ENCODE peak calls at places on chromosomes 13 and 19, in nine cellular contexts. One of them, this sample, is unnamed.

GRCh38 chr13:112757759-112758086 is 67.9 kb downstream of the ATP11A start:
- DNase-seq in amygdala: no peak
- DNase-seq in activated effector memory CD4-positive, alpha-beta T cell treated with Interleukin-2 at 50 U/mL for 16 hours: no peak
- DNase-seq in mesendoderm: no peak
- DNase-seq in HuH-7: no peak
- DNase-seq in T follicular helper cell: no peak
- DNase-seq in ascending aorta: no peak
- DNase-seq in right atrium auricular region: no peak
- DNase-seq in mesothelial cell of epicardium: no peak
- DNase-seq in this sample: no peak

GRCh38 chr13:38850868-38851626 is 139.6 kb downstream of the STOML3 start:
- DNase-seq in mesendoderm: no peak
- DNase-seq in right atrium auricular region: no peak
- DNase-seq in mesothelial cell of epicardium: no peak
- DNase-seq in activated effector memory CD4-positive, alpha-beta T cell treated with Interleukin-2 at 50 U/mL for 16 hours: no peak
- DNase-seq in HuH-7: no peak
- DNase-seq in ascending aorta: no peak
- DNase-seq in amygdala: no peak
- DNase-seq in T follicular helper cell: no peak
- DNase-seq in this sample: no peak

GRCh38 chr19:8515317-8515716 is 1.4 kb upstream of the ZNF414 start:
- DNase-seq in mesendoderm: no peak
- DNase-seq in ascending aorta: no peak
- DNase-seq in HuH-7: no peak
- DNase-seq in T follicular helper cell: peak; percentile 24
- DNase-seq in amygdala: no peak
- DNase-seq in mesothelial cell of epicardium: no peak
- DNase-seq in right atrium auricular region: no peak
- DNase-seq in activated effector memory CD4-positive, alpha-beta T cell treated with Interleukin-2 at 50 U/mL for 16 hours: peak; percentile 49
- DNase-seq in this sample: no peak

GRCh38 chr13:50766043-50766442 is 77.4 kb downstream of the DLEU7 start:
- DNase-seq in mesendoderm: no peak
- DNase-seq in T follicular helper cell: no peak
- DNase-seq in amygdala: no peak
- DNase-seq in ascending aorta: no peak
- DNase-seq in mesothelial cell of epicardium: no peak
- DNase-seq in activated effector memory CD4-positive, alpha-beta T cell treated with Interleukin-2 at 50 U/mL for 16 hours: no peak
- DNase-seq in HuH-7: no peak
- DNase-seq in right atrium auricular region: no peak
- DNase-seq in this sample: no peak

GRCh38 chr19:55451163-55451521 is 8.0 kb upstream of the SHISA7 start:
- DNase-seq in ascending aorta: no peak
- DNase-seq in HuH-7: peak; percentile 40
- DNase-seq in amygdala: no peak
- DNase-seq in mesendoderm: no peak
- DNase-seq in mesothelial cell of epicardium: no peak
- DNase-seq in right atrium auricular region: no peak
- DNase-seq in T follicular helper cell: no peak
- DNase-seq in activated effector memory CD4-positive, alpha-beta T cell treated with Interleukin-2 at 50 U/mL for 16 hours: no peak
- DNase-seq in this sample: peak; percentile 91

GRCh38 chr13:23656637-23657036 is 86.4 kb downstream of the TNFRSF19 start:
- DNase-seq in T follicular helper cell: no peak
- DNase-seq in amygdala: no peak
- DNase-seq in activated effector memory CD4-positive, alpha-beta T cell treated with Interleukin-2 at 50 U/mL for 16 hours: no peak
- DNase-seq in right atrium auricular region: no peak
- DNase-seq in mesendoderm: no peak
- DNase-seq in mesothelial cell of epicardium: no peak
- DNase-seq in HuH-7: no peak
- DNase-seq in ascending aorta: no peak
- DNase-seq in this sample: no peak

GRCh38 chr13:40640845-40641458 is 25.5 kb downstream of the FOXO1 start:
- DNase-seq in amygdala: no peak
- DNase-seq in T follicular helper cell: no peak
- DNase-seq in ascending aorta: no peak
- DNase-seq in right atrium auricular region: no peak
- DNase-seq in HuH-7: no peak
- DNase-seq in activated effector memory CD4-positive, alpha-beta T cell treated with Interleukin-2 at 50 U/mL for 16 hours: peak; percentile 11
- DNase-seq in mesendoderm: no peak
- DNase-seq in mesothelial cell of epicardium: no peak
- DNase-seq in this sample: no peak

GRCh38 chr19:7099597-7099921 is 30.1 kb downstream of the ZNF557 start:
- DNase-seq in activated effector memory CD4-positive, alpha-beta T cell treated with Interleukin-2 at 50 U/mL for 16 hours: no peak
- DNase-seq in HuH-7: no peak
- DNase-seq in mesendoderm: no peak
- DNase-seq in right atrium auricular region: no peak
- DNase-seq in T follicular helper cell: no peak
- DNase-seq in mesothelial cell of epicardium: no peak
- DNase-seq in ascending aorta: no peak
- DNase-seq in amygdala: no peak
- DNase-seq in this sample: no peak

GRCh38 chr19:36420961-36421748 is 2.7 kb upstream of the ZFP82 start:
- DNase-seq in right atrium auricular region: no peak
- DNase-seq in ascending aorta: no peak
- DNase-seq in activated effector memory CD4-positive, alpha-beta T cell treated with Interleukin-2 at 50 U/mL for 16 hours: no peak
- DNase-seq in mesothelial cell of epicardium: no peak
- DNase-seq in mesendoderm: peak; percentile 63
- DNase-seq in amygdala: no peak
- DNase-seq in HuH-7: no peak
- DNase-seq in T follicular helper cell: no peak
- DNase-seq in this sample: peak; percentile 36

GRCh38 chr13:20715340-20715732 is 11.8 kb downstream of the IL17D start:
- DNase-seq in T follicular helper cell: no peak
- DNase-seq in ascending aorta: no peak
- DNase-seq in HuH-7: no peak
- DNase-seq in right atrium auricular region: no peak
- DNase-seq in amygdala: no peak
- DNase-seq in mesothelial cell of epicardium: no peak
- DNase-seq in mesendoderm: no peak
- DNase-seq in activated effector memory CD4-positive, alpha-beta T cell treated with Interleukin-2 at 50 U/mL for 16 hours: no peak
- DNase-seq in this sample: no peak

GRCh38 chr13:113040031-113040430 is 65.6 kb upstream of the F7 start:
- DNase-seq in activated effector memory CD4-positive, alpha-beta T cell treated with Interleukin-2 at 50 U/mL for 16 hours: no peak
- DNase-seq in mesothelial cell of epicardium: no peak
- DNase-seq in mesendoderm: no peak
- DNase-seq in T follicular helper cell: no peak
- DNase-seq in HuH-7: no peak
- DNase-seq in right atrium auricular region: no peak
- DNase-seq in ascending aorta: no peak
- DNase-seq in amygdala: no peak
- DNase-seq in this sample: no peak

GRCh38 chr19:11414544-11414943 is 4.6 kb downstream of the RGL3 start:
- DNase-seq in ascending aorta: no peak
- DNase-seq in HuH-7: no peak
- DNase-seq in mesendoderm: no peak
- DNase-seq in mesothelial cell of epicardium: no peak
- DNase-seq in T follicular helper cell: no peak
- DNase-seq in amygdala: no peak
- DNase-seq in right atrium auricular region: no peak
- DNase-seq in activated effector memory CD4-positive, alpha-beta T cell treated with Interleukin-2 at 50 U/mL for 16 hours: no peak
- DNase-seq in this sample: no peak

GRCh38 chr13:113507564-113508210 is 17.2 kb upstream of the DCUN1D2 start:
- DNase-seq in activated effector memory CD4-positive, alpha-beta T cell treated with Interleukin-2 at 50 U/mL for 16 hours: no peak
- DNase-seq in T follicular helper cell: no peak
- DNase-seq in mesendoderm: peak; percentile 19
- DNase-seq in HuH-7: no peak
- DNase-seq in amygdala: no peak
- DNase-seq in ascending aorta: no peak
- DNase-seq in right atrium auricular region: no peak
- DNase-seq in mesothelial cell of epicardium: no peak
- DNase-seq in this sample: no peak

GRCh38 chr13:112690242-112690943 is 555 bp downstream of the ATP11A start:
- DNase-seq in right atrium auricular region: no peak
- DNase-seq in T follicular helper cell: no peak
- DNase-seq in mesothelial cell of epicardium: no peak
- DNase-seq in amygdala: no peak
- DNase-seq in activated effector memory CD4-positive, alpha-beta T cell treated with Interleukin-2 at 50 U/mL for 16 hours: peak; percentile 13
- DNase-seq in ascending aorta: no peak
- DNase-seq in HuH-7: no peak
- DNase-seq in mesendoderm: no peak
- DNase-seq in this sample: peak; percentile 90

GRCh38 chr13:44816701-44817684 is 172.3 kb downstream of the NUFIP1 start:
- DNase-seq in HuH-7: no peak
- DNase-seq in right atrium auricular region: no peak
- DNase-seq in T follicular helper cell: no peak
- DNase-seq in ascending aorta: no peak
- DNase-seq in amygdala: no peak
- DNase-seq in mesendoderm: peak; percentile 11
- DNase-seq in activated effector memory CD4-positive, alpha-beta T cell treated with Interleukin-2 at 50 U/mL for 16 hours: no peak
- DNase-seq in mesothelial cell of epicardium: no peak
- DNase-seq in this sample: no peak

GRCh38 chr13:80217614-80218456 is 123.1 kb downstream of the SPRY2 start:
- DNase-seq in mesendoderm: peak; percentile 94
- DNase-seq in mesothelial cell of epicardium: no peak
- DNase-seq in ascending aorta: no peak
- DNase-seq in HuH-7: no peak
- DNase-seq in right atrium auricular region: no peak
- DNase-seq in T follicular helper cell: no peak
- DNase-seq in activated effector memory CD4-positive, alpha-beta T cell treated with Interleukin-2 at 50 U/mL for 16 hours: no peak
- DNase-seq in amygdala: no peak
- DNase-seq in this sample: no peak

GRCh38 chr13:33497146-33497845 is 211.7 kb upstream of the STARD13 start:
- DNase-seq in right atrium auricular region: no peak
- DNase-seq in HuH-7: no peak
- DNase-seq in mesothelial cell of epicardium: no peak
- DNase-seq in activated effector memory CD4-positive, alpha-beta T cell treated with Interleukin-2 at 50 U/mL for 16 hours: no peak
- DNase-seq in T follicular helper cell: no peak
- DNase-seq in amygdala: no peak
- DNase-seq in mesendoderm: no peak
- DNase-seq in ascending aorta: no peak
- DNase-seq in this sample: no peak

GRCh38 chr19:14516048-14516534 is 2.1 kb downstream of the DNAJB1 start:
- DNase-seq in HuH-7: no peak
- DNase-seq in activated effector memory CD4-positive, alpha-beta T cell treated with Interleukin-2 at 50 U/mL for 16 hours: no peak
- DNase-seq in ascending aorta: no peak
- DNase-seq in mesendoderm: no peak
- DNase-seq in mesothelial cell of epicardium: no peak
- DNase-seq in amygdala: no peak
- DNase-seq in T follicular helper cell: no peak
- DNase-seq in right atrium auricular region: no peak
- DNase-seq in this sample: no peak

GRCh38 chr13:44969858-44970484 is 19.3 kb downstream of the NUFIP1 start:
- DNase-seq in mesothelial cell of epicardium: no peak
- DNase-seq in T follicular helper cell: no peak
- DNase-seq in ascending aorta: no peak
- DNase-seq in HuH-7: peak; percentile 38
- DNase-seq in right atrium auricular region: no peak
- DNase-seq in amygdala: no peak
- DNase-seq in mesendoderm: peak; percentile 61
- DNase-seq in activated effector memory CD4-positive, alpha-beta T cell treated with Interleukin-2 at 50 U/mL for 16 hours: no peak
- DNase-seq in this sample: peak; percentile 49

GRCh38 chr13:73715910-73716257 is 418.3 kb downstream of the KLF12 start:
- DNase-seq in mesendoderm: no peak
- DNase-seq in T follicular helper cell: no peak
- DNase-seq in amygdala: no peak
- DNase-seq in ascending aorta: no peak
- DNase-seq in activated effector memory CD4-positive, alpha-beta T cell treated with Interleukin-2 at 50 U/mL for 16 hours: no peak
- DNase-seq in right atrium auricular region: no peak
- DNase-seq in mesothelial cell of epicardium: no peak
- DNase-seq in HuH-7: no peak
- DNase-seq in this sample: no peak

GRCh38 chr19:40367577-40368434 is 19.3 kb downstream of the PLD3 start:
- DNase-seq in activated effector memory CD4-positive, alpha-beta T cell treated with Interleukin-2 at 50 U/mL for 16 hours: no peak
- DNase-seq in amygdala: no peak
- DNase-seq in right atrium auricular region: no peak
- DNase-seq in T follicular helper cell: no peak
- DNase-seq in HuH-7: no peak
- DNase-seq in mesothelial cell of epicardium: no peak
- DNase-seq in mesendoderm: no peak
- DNase-seq in ascending aorta: no peak
- DNase-seq in this sample: peak; percentile 60

GRCh38 chr13:63492604-63493003 is 2077.0 kb upstream of the PCDH20 start:
- DNase-seq in right atrium auricular region: no peak
- DNase-seq in amygdala: no peak
- DNase-seq in mesendoderm: no peak
- DNase-seq in ascending aorta: no peak
- DNase-seq in mesothelial cell of epicardium: no peak
- DNase-seq in activated effector memory CD4-positive, alpha-beta T cell treated with Interleukin-2 at 50 U/mL for 16 hours: no peak
- DNase-seq in T follicular helper cell: no peak
- DNase-seq in HuH-7: no peak
- DNase-seq in this sample: no peak

GRCh38 chr13:28040977-28041376 is 52.5 kb upstream of the URAD start:
- DNase-seq in activated effector memory CD4-positive, alpha-beta T cell treated with Interleukin-2 at 50 U/mL for 16 hours: no peak
- DNase-seq in amygdala: no peak
- DNase-seq in right atrium auricular region: no peak
- DNase-seq in mesendoderm: no peak
- DNase-seq in mesothelial cell of epicardium: no peak
- DNase-seq in HuH-7: no peak
- DNase-seq in ascending aorta: no peak
- DNase-seq in T follicular helper cell: no peak
- DNase-seq in this sample: no peak

GRCh38 chr19:51311388-51312257 is at the start of gene IGLON5:
- DNase-seq in ascending aorta: no peak
- DNase-seq in mesothelial cell of epicardium: no peak
- DNase-seq in activated effector memory CD4-positive, alpha-beta T cell treated with Interleukin-2 at 50 U/mL for 16 hours: no peak
- DNase-seq in amygdala: no peak
- DNase-seq in mesendoderm: peak; percentile 78
- DNase-seq in T follicular helper cell: no peak
- DNase-seq in HuH-7: no peak
- DNase-seq in right atrium auricular region: no peak
- DNase-seq in this sample: peak; percentile 99

GRCh38 chr13:23147827-23148226 is 33.0 kb upstream of the SGCG start:
- DNase-seq in ascending aorta: no peak
- DNase-seq in amygdala: no peak
- DNase-seq in activated effector memory CD4-positive, alpha-beta T cell treated with Interleukin-2 at 50 U/mL for 16 hours: no peak
- DNase-seq in mesendoderm: peak; percentile 29
- DNase-seq in right atrium auricular region: no peak
- DNase-seq in mesothelial cell of epicardium: no peak
- DNase-seq in T follicular helper cell: no peak
- DNase-seq in HuH-7: no peak
- DNase-seq in this sample: no peak

GRCh38 chr13:95335667-95336066 is 34.4 kb upstream of the ABCC4 start:
- DNase-seq in T follicular helper cell: no peak
- DNase-seq in right atrium auricular region: no peak
- DNase-seq in HuH-7: no peak
- DNase-seq in mesothelial cell of epicardium: no peak
- DNase-seq in ascending aorta: no peak
- DNase-seq in mesendoderm: no peak
- DNase-seq in activated effector memory CD4-positive, alpha-beta T cell treated with Interleukin-2 at 50 U/mL for 16 hours: no peak
- DNase-seq in amygdala: no peak
- DNase-seq in this sample: no peak

GRCh38 chr13:30113983-30114491 is 193.3 kb downstream of the KATNAL1 start:
- DNase-seq in HuH-7: no peak
- DNase-seq in right atrium auricular region: no peak
- DNase-seq in mesendoderm: peak; percentile 49
- DNase-seq in T follicular helper cell: no peak
- DNase-seq in activated effector memory CD4-positive, alpha-beta T cell treated with Interleukin-2 at 50 U/mL for 16 hours: no peak
- DNase-seq in amygdala: no peak
- DNase-seq in ascending aorta: no peak
- DNase-seq in mesothelial cell of epicardium: no peak
- DNase-seq in this sample: no peak

This sample was measured in H7.